ENCODE peak calls at places on chromosome 9, in four cellular contexts. U is IMR-90, P is H1, A is mesendoderm. X is an unnamed sample.

GRCh38 chr9:32486839-32487562 is 39.0 kb downstream of the RIGI start:
- DNase-seq in U (peak; percentile 93), P (no peak), A (no peak), X (no peak)

GRCh38 chr9:21119093-21119770 is 22.4 kb downstream of the IFNW1 start:
- DNase-seq in U (no peak), P (no peak), A (no peak), X (no peak)

GRCh38 chr9:80899208-80899607 is 790.1 kb downstream of the TLE1 start:
- DNase-seq in U (peak; percentile 44), P (no peak), A (no peak), X (no peak)

GRCh38 chr9:75993434-75993833 is 103.0 kb downstream of the PCSK5 start:
- DNase-seq in U (peak; percentile 41), P (no peak), A (no peak), X (no peak)

GRCh38 chr9:86732514-86732913 is 214.8 kb downstream of the GAS1 start:
- DNase-seq in U (peak; percentile 92), P (no peak), A (no peak), X (no peak)

GRCh38 chr9:93267091-93267541 is 83.2 kb downstream of the WNK2 start:
- DNase-seq in U (no peak), P (no peak), A (no peak), X (no peak)

GRCh38 chr9:398085-398484 is 183.4 kb downstream of the DOCK8 start:
- DNase-seq in U (no peak), P (no peak), A (no peak), X (no peak)

GRCh38 chr9:2620876-2621677 is 510 bp upstream of the VLDLR start:
- DNase-seq in U (peak; percentile 87), P (no peak), A (peak; percentile 96), X (peak; percentile 59)

GRCh38 chr9:128657344-128657704 is 677 bp upstream of the DYNC2I2 start:
- DNase-seq in U (no peak), P (no peak), A (no peak), X (no peak)

GRCh38 chr9:124365045-124365444 is 50.2 kb downstream of the PSMB7 start:
- DNase-seq in U (no peak), P (no peak), A (no peak), X (peak; percentile 36)

GRCh38 chr9:35267716-35268115 is 105.9 kb downstream of the UNC13B start:
- DNase-seq in U (peak; percentile 15), P (no peak), A (peak; percentile 22), X (no peak)

GRCh38 chr9:74645007-74645639 is 148.0 kb downstream of the RORB start:
- DNase-seq in U (no peak), P (no peak), A (peak; percentile 36), X (peak; percentile 18)

GRCh38 chr9:107491081-107492053 is 1.8 kb upstream of the KLF4 start:
- DNase-seq in U (no peak), P (no peak), A (peak; percentile 53), X (no peak)

GRCh38 chr9:100670719-100671118 is 92.8 kb downstream of the CAVIN4 start:
- DNase-seq in U (no peak), P (no peak), A (peak; percentile 39), X (no peak)

GRCh38 chr9:69173497-69173890 is 583 bp upstream of the TJP2 start:
- DNase-seq in U (no peak), P (no peak), A (no peak), X (no peak)

GRCh38 chr9:113631093-113631765 is 167.7 kb downstream of the RGS3 start:
- DNase-seq in U (no peak), P (no peak), A (no peak), X (no peak)

GRCh38 chr9:126962336-126962735 is 47.8 kb downstream of the RALGPS1 start:
- DNase-seq in U (no peak), P (no peak), A (no peak), X (no peak)

GRCh38 chr9:133155156-133155555 is 8.6 kb downstream of the GBGT1 start:
- DNase-seq in U (no peak), P (no peak), A (no peak), X (no peak)

GRCh38 chr9:120522558-120522957 is 57.4 kb downstream of the CDK5RAP2 start:
- DNase-seq in U (no peak), P (no peak), A (no peak), X (no peak)

GRCh38 chr9:114385412-114386181 is 2.2 kb downstream of the AKNA start:
- DNase-seq in U (peak; percentile 95), P (no peak), A (peak; percentile 80), X (no peak)

GRCh38 chr9:27195191-27195590 is 86.2 kb downstream of the TEK start:
- DNase-seq in U (peak; percentile 51), P (no peak), A (no peak), X (no peak)

GRCh38 chr9:27125030-27125429 is 16.0 kb downstream of the TEK start:
- DNase-seq in U (peak; percentile 99), P (no peak), A (no peak), X (no peak)

GRCh38 chr9:98491778-98492177 is 217.0 kb downstream of the GABBR2 start:
- DNase-seq in U (peak; percentile 76), P (no peak), A (peak; percentile 90), X (no peak)

GRCh38 chr9:128393971-128394370 is 22.8 kb downstream of the URM1 start:
- DNase-seq in U (no peak), P (no peak), A (no peak), X (no peak)

GRCh38 chr9:34777667-34778066 is 67.7 kb upstream of the CCL21 start:
- DNase-seq in U (no peak), P (no peak), A (no peak), X (no peak)

GRCh38 chr9:27059406-27059805 is 49.6 kb upstream of the TEK start:
- DNase-seq in U (no peak), P (no peak), A (no peak), X (no peak)

GRCh38 chr9:105690742-105691141 is 3.6 kb upstream of the TMEM38B start:
- DNase-seq in U (peak; percentile 22), P (no peak), A (no peak), X (no peak)

GRCh38 chr9:20566401-20566800 is 55.9 kb downstream of the MLLT3 start:
- DNase-seq in U (no peak), P (no peak), A (no peak), X (no peak)

GRCh38 chr9:37775216-37775919 is 9.5 kb downstream of the EXOSC3 start:
- DNase-seq in U (peak; percentile 58), P (no peak), A (no peak), X (no peak)

GRCh38 chr9:26880262-26880661 is 12.3 kb downstream of the CAAP1 start:
- DNase-seq in U (no peak), P (no peak), A (no peak), X (no peak)

GRCh38 chr9:90552317-90552716 is 90.3 kb downstream of the DIRAS2 start:
- DNase-seq in U (no peak), P (no peak), A (no peak), X (no peak)

GRCh38 chr9:89804766-89805531 is 200.1 kb downstream of the GADD45G start:
- DNase-seq in U (no peak), P (no peak), A (no peak), X (no peak)

GRCh38 chr9:86405086-86405491 is 50.9 kb upstream of the TUT7 start:
- DNase-seq in U (no peak), P (no peak), A (no peak), X (no peak)

GRCh38 chr9:33167949-33168535 is 906 bp upstream of the B4GALT1 start:
- DNase-seq in U (no peak), P (no peak), A (peak; percentile 40), X (no peak)

GRCh38 chr9:94905606-94906005 is 179.1 kb downstream of the AOPEP start:
- DNase-seq in U (no peak), P (no peak), A (no peak), X (no peak)

GRCh38 chr9:3447813-3448212 is 78.0 kb downstream of the RFX3 start:
- DNase-seq in U (no peak), P (no peak), A (no peak), X (no peak)

GRCh38 chr9:14197459-14197858 is 116.5 kb downstream of the NFIB start:
- DNase-seq in U (no peak), P (no peak), A (no peak), X (no peak)

GRCh38 chr9:109440797-109441287 is 57.3 kb downstream of the PTPN3 start:
- DNase-seq in U (peak; percentile 90), P (no peak), A (peak; percentile 93), X (peak; percentile 56)

GRCh38 chr9:87595605-87596004 is 97.9 kb downstream of the DAPK1 start:
- DNase-seq in U (no peak), P (no peak), A (peak; percentile 90), X (peak; percentile 44)

DNA sequence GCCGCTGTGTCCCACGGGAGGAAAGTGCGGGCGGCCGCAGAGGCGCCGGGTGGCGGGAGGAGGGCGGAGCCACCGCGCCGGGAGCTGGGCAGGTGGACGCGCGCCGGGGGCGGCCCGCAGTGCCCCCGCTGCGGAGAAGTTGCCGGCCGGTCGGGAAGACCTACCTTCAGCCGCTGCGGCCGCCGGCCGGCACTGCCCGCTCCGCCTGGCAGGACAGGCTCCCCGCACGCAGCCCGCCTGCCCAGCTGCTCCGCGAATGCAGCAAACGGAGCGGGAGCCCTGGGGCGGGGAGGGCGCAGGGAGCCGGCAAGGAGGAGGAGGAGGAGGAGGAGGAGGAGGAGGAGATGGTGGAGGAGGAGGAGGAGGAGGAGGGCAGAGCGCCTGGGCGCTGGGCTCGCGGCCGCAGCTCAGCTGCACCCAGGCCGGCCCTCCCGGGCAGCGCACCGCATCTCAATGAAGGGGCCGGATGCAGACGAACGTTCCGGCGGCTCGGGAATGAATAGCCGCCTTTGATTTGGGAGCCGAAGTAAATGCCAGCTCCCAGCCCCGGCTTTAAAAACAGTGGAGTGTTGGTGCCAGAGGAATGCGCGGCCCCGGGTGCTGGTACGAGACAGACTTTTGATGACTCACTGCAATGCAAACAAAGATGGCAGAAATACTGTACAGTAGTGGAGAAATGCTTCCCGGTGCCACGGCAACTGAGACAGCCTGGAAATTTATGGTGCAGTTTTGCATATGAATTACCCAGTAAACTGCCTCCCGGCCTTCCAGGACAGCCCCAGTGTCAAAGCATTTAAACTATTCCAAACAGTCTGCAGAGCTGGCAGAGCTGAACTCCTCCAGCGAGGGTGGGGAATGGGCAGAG is 43.3 kb downstream of the NACC2 start:
- DNase-seq in U (peak; percentile 94), P (peak; percentile 50), A (peak; percentile 86), X (peak; percentile 53)
- H3K4ac ChIP-seq in U (peak overlapping the region; percentile 93), P (no peak overlapping the region), A (no peak overlapping the region), X (no peak overlapping the region)

DNA sequence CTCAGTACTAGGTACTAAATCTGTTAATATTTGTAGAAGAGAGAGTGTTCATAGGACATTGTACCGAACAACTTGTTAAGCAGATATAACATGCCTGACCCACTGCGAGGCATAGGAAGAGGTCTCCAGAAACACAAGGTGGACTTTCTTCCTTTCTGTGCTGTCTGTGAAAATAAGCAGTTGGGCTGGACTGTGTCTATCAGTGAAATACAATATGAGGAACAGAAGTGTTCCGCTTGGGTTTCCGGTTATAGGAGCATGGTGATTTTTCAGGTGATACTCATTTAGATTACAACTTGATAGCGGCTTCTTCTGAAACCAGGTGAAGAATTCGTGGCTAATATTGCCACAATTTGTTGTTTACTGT is 60.9 kb upstream of the TLR4 start:
- DNase-seq in U (no peak), P (no peak), A (no peak), X (no peak)
- H3K4me3 ChIP-seq in U (no peak overlapping the region), P (no peak overlapping the region), A (no peak overlapping the region), X (no peak overlapping the region)

GRCh38 chr9:92187390-92187789 is 72.2 kb upstream of the SPTLC1 start:
- DNase-seq in U (no peak), P (no peak), A (no peak), X (no peak)
- H3K4ac ChIP-seq in U (peak overlapping the region; percentile 92), P (no peak overlapping the region), A (no peak overlapping the region), X (no peak overlapping the region)

DNA sequence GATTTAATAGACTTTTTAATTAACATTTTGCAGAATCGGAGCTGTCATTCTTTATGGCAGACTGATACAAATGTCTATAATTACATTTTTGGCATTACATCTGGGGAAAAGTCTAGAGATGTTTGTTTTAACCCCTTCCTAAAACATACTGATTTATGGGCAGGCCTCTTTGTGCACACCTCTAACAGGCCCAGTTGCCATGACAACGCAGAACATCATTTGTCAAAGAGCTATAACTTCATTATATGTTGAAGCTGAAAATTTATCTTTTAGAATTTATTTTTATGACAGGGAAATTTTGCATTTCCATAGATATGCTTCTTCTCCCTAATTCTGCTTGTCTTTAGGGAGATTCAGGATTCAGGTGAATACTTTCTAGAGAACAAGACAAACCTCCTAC is 158.6 kb downstream of the NTRK2 start:
- DNase-seq in U (no peak), P (no peak), A (no peak), X (no peak)
- H3K4me3 ChIP-seq in U (no peak overlapping the region), P (no peak overlapping the region), A (no peak overlapping the region), X (no peak overlapping the region)

X was measured in neuronal stem cell.